ENCODE peak calls at places on chromosomes 16 and 17, in four cellular contexts. I is GM12878, B is H9, Y is GM23248. L is an unnamed sample.
A peak's percentile ranks its signal among the peaks of the same experiment; 100 is the strongest.

GRCh38 chr17:32497431-32498205 is 10.8 kb downstream of the CDK5R1 start:
- DNase-seq in I (no peak), B (peak; percentile 60), Y (peak; percentile 21), L (no peak)

GRCh38 chr17:80274317-80274716 is 13.7 kb downstream of the RNF213 start:
- DNase-seq in I (no peak), B (no peak), Y (no peak), L (no peak)

GRCh38 chr16:87636050-87636684 is 33.9 kb downstream of the JPH3 start:
- DNase-seq in I (no peak), B (peak; percentile 84), Y (peak; percentile 92), L (peak; percentile 49)

GRCh38 chr17:60653569-60653968 is 24.1 kb upstream of the BCAS3 start:
- DNase-seq in I (no peak), B (no peak), Y (no peak), L (no peak)

GRCh38 chr16:57694556-57695377 is at the start of gene DRC7:
- DNase-seq in I (no peak), B (peak; percentile 78), Y (peak; percentile 38), L (no peak)

GRCh38 chr17:34998205-34998604 is 17.9 kb downstream of the LIG3 start:
- DNase-seq in I (peak; percentile 40), B (peak; percentile 85), Y (peak; percentile 84), L (peak; percentile 56)

GRCh38 chr17:77579131-77579530 is 379.4 kb upstream of the TNRC6C start:
- DNase-seq in I (no peak), B (no peak), Y (no peak), L (no peak)

GRCh38 chr16:17481741-17482140 is 11.0 kb upstream of the XYLT1 start:
- DNase-seq in I (no peak), B (no peak), Y (no peak), L (no peak)

GRCh38 chr16:35516551-35516950 is 2057.1 kb downstream of the TP53TG3F start:
- DNase-seq in I (no peak), B (no peak), Y (no peak), L (peak; percentile 45)

GRCh38 chr17:46792071-46792470 is 26.4 kb downstream of the WNT3 start:
- DNase-seq in I (no peak), B (no peak), Y (no peak), L (no peak)

GRCh38 chr17:74442670-74443515 is 11.0 kb downstream of the GPRC5C start:
- DNase-seq in I (no peak), B (peak; percentile 69), Y (peak; percentile 25), L (no peak)

GRCh38 chr16:72876221-72876620 is 171.7 kb downstream of the ZFHX3 start:
- DNase-seq in I (peak; percentile 1), B (no peak), Y (no peak), L (no peak)

GRCh38 chr17:14779236-14779635 is 478.4 kb downstream of the HS3ST3B1 start:
- DNase-seq in I (no peak), B (no peak), Y (no peak), L (no peak)

GRCh38 chr16:83305092-83305491 is 502.7 kb upstream of the HSBP1 start:
- DNase-seq in I (no peak), B (no peak), Y (peak; percentile 93), L (no peak)

GRCh38 chr17:1515640-1516402 is 591 bp downstream of the INPP5K start:
- DNase-seq in I (peak; percentile 70), B (peak; percentile 82), Y (peak; percentile 92), L (peak; percentile 86)

GRCh38 chr16:23408242-23409201 is 44.5 kb downstream of the COG7 start:
- DNase-seq in I (no peak), B (no peak), Y (peak; percentile 78), L (no peak)

GRCh38 chr17:58330997-58331814 is 2.6 kb upstream of the TSPOAP1 start:
- DNase-seq in I (no peak), B (peak; percentile 42), Y (no peak), L (peak; percentile 74)

GRCh38 chr16:22194707-22195444 is 11.2 kb upstream of the EEF2K start:
- DNase-seq in I (peak; percentile 49), B (no peak), Y (no peak), L (peak; percentile 34)

GRCh38 chr16:84817206-84817605 is 2.6 kb upstream of the CRISPLD2 start:
- DNase-seq in I (no peak), B (no peak), Y (no peak), L (no peak)

GRCh38 chr16:84816485-84816884 is 3.3 kb upstream of the CRISPLD2 start:
- DNase-seq in I (no peak), B (no peak), Y (no peak), L (no peak)

GRCh38 chr16:84816023-84816422 is 3.8 kb upstream of the CRISPLD2 start:
- DNase-seq in I (no peak), B (no peak), Y (no peak), L (no peak)

GRCh38 chr16:84813141-84813933 is 6.4 kb upstream of the CRISPLD2 start:
- DNase-seq in I (no peak), B (peak; percentile 30), Y (no peak), L (no peak)

DNA sequence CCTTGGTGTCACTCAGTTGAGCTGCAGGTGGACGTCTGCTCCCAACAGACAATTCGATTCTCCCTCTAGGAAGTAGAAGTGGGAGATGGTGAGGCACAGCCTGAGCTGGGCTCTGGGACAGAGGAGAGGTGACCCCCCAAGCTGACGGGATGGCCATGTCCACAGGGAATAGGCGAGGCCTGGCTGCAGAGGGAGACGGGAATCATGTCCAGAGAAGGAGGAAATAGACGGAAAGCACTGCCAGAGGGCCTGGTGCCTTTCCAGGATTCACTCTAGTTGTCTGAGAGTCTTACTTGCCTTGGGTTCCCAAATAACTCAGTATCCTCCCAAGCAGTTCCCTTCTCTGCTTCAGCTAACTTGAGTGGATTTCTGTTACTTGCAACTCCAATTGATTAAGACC is 4.3 kb upstream of the CRISPLD2 start:
- DNase-seq in I (no peak), B (no peak), Y (no peak), L (no peak)
- H3K27me3 ChIP-seq in I (peaks cover 5% of the 10 kb centered on the region), B (peaks cover 5% of the 10 kb centered on the region), Y (peaks cover 5% of the 10 kb centered on the region), L (peaks cover 62% of the 10 kb centered on the region)

GRCh38 chr16:9821970-9822369 is 360.3 kb downstream of the GRIN2A start:
- DNase-seq in I (no peak), B (no peak), Y (no peak), L (no peak)
- H2AFZ ChIP-seq in I (no peak overlapping the region), B (no peak overlapping the region), Y (no peak overlapping the region), L (no peak overlapping the region)

GRCh38 chr16:74577882-74578366 is 29.0 kb downstream of the GLG1 start:
- DNase-seq in I (peak; percentile 57), B (no peak), Y (peak; percentile 83), L (no peak)

GRCh38 chr16:74578838-74579237 is 28.1 kb downstream of the GLG1 start:
- DNase-seq in I (no peak), B (no peak), Y (no peak), L (no peak)

GRCh38 chr16:74575805-74576643 is 30.9 kb downstream of the GLG1 start:
- DNase-seq in I (no peak), B (no peak), Y (no peak), L (no peak)

GRCh38 chr16:74580828-74581227 is 26.1 kb downstream of the GLG1 start:
- DNase-seq in I (peak; percentile 63), B (no peak), Y (no peak), L (no peak)

GRCh38 chr16:74578433-74578832 is 28.5 kb downstream of the GLG1 start:
- DNase-seq in I (no peak), B (no peak), Y (no peak), L (no peak)
- H3K27ac ChIP-seq in I (peak overlapping the region; percentile 43), B (no peak overlapping the region), Y (peak overlapping the region; percentile 2), L (no peak overlapping the region)

GRCh38 chr16:49278944-49279725 is 2.5 kb downstream of the CBLN1 start:
- DNase-seq in I (no peak), B (peak; percentile 54), Y (no peak), L (no peak)
- H3K27me3 ChIP-seq in I (peaks cover 25% of the 10 kb centered on the region), B (peaks cover 83% of the 10 kb centered on the region), Y (peaks cover 86% of the 10 kb centered on the region), L (peaks cover 52% of the 10 kb centered on the region)

DNA sequence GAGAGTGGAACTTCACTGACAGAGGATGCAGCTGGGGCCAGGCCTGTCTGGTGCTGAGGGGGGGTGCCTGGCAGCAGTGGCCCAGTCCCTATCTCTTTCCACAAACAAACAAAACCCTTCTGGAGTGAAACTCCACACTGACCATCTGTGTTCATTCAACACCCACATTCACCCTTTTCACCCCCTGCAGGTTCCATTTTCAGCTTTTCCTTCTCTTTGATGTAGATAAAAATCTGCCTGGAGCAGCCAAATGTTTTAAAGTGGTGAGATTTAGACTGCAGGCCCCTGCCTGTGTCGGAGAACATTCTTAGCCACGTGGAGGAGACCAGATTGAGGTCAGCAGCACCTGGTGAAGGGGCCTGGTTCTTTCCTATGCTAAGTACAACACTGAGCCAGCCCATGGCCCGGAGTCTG is 161.4 kb upstream of the CDH11 start:
- DNase-seq in I (no peak), B (no peak), Y (no peak), L (no peak)
- H2AFZ ChIP-seq in I (no peak overlapping the region), B (no peak overlapping the region), Y (no peak overlapping the region), L (no peak overlapping the region)

GRCh38 chr17:76528528-76529223 is 8.8 kb downstream of the CYGB start:
- DNase-seq in I (no peak), B (no peak), Y (peak; percentile 71), L (no peak)
- H3K27ac ChIP-seq in I (peak overlapping the region; percentile 73), B (no peak overlapping the region), Y (peak overlapping the region; percentile 94), L (no peak overlapping the region)

L was measured in MM.1S.